ENCODE peak calls at places on chromosomes 7 and 10, in seven cellular contexts. I is CD8-positive, alpha-beta T cell; H is cardiac muscle cell; Y is RWPE1; T is PC-3; Q is neural progenitor cell; M is pancreas. A is an unnamed sample.

GRCh38 chr7:94169682-94170081 is 165.5 kb upstream of the BET1 start:
- DNase-seq in H (peak; percentile 12), T (no peak), Q (no peak), I (no peak), M (no peak), Y (no peak), A (no peak)

GRCh38 chr7:94069154-94069739 is 65.1 kb upstream of the BET1 start:
- DNase-seq in Q (no peak), H (no peak), T (no peak), I (no peak), M (no peak), Y (no peak), A (no peak)

GRCh38 chr7:20804376-20804775 is 17.7 kb upstream of the SP8 start:
- DNase-seq in H (no peak), I (no peak), Y (no peak), M (no peak), Q (no peak), T (no peak), A (no peak)

GRCh38 chr7:149869291-149869650 is 4.5 kb upstream of the ATP6V0E2 start:
- DNase-seq in Y (no peak), Q (no peak), M (no peak), T (no peak), H (no peak), I (no peak), A (no peak)

GRCh38 chr10:108653466-108653865 is 1269.8 kb downstream of the XPNPEP1 start:
- DNase-seq in Q (no peak), I (no peak), Y (no peak), T (no peak), H (no peak), M (no peak), A (no peak)

GRCh38 chr10:43203491-43204393 is 63.1 kb downstream of the RASGEF1A start:
- DNase-seq in H (peak; percentile 19), I (no peak), Y (peak; percentile 38), T (no peak), Q (peak; percentile 65), M (peak; percentile 76), A (no peak)

GRCh38 chr7:149780636-149781419 is 7.4 kb upstream of the ZNF467 start:
- DNase-seq in I (no peak), Q (no peak), Y (no peak), H (no peak), M (peak; percentile 29), T (no peak), A (no peak)

GRCh38 chr10:71431945-71432905 is 35.5 kb downstream of the CDH23 start:
- DNase-seq in M (no peak), I (no peak), Q (peak; percentile 42), T (no peak), H (no peak), Y (no peak), A (no peak)

GRCh38 chr7:14235056-14235455 is 245.6 kb upstream of the ETV1 start:
- DNase-seq in M (no peak), T (no peak), Y (no peak), Q (no peak), H (no peak), I (no peak), A (no peak)

GRCh38 chr10:75984067-75984466 is 552.6 kb downstream of the LRMDA start:
- DNase-seq in I (no peak), T (no peak), Q (no peak), H (no peak), M (no peak), Y (no peak), A (no peak)

GRCh38 chr7:134276951-134277350 is 39.8 kb downstream of the SLC35B4 start:
- DNase-seq in H (peak; percentile 2), T (no peak), Q (no peak), I (no peak), M (no peak), Y (no peak), A (no peak)

GRCh38 chr7:74312418-74313021 is 23.3 kb downstream of the CLIP2 start:
- DNase-seq in M (no peak), Q (no peak), I (no peak), H (no peak), T (peak; percentile 95), Y (peak; percentile 97), A (no peak)

GRCh38 chr7:158572000-158572828 is 15.4 kb downstream of the PTPRN2 start:
- DNase-seq in M (peak; percentile 48), Q (peak; percentile 30), H (no peak), T (no peak), Y (peak; percentile 16), I (no peak), A (no peak)

GRCh38 chr10:93437946-93438795 is 44.0 kb downstream of the MYOF start:
- DNase-seq in Q (peak; percentile 63), Y (no peak), M (no peak), I (no peak), T (no peak), H (no peak), A (no peak)

GRCh38 chr10:28555358-28555757 is 22.4 kb downstream of the WAC start:
- DNase-seq in H (no peak), I (no peak), M (no peak), Q (no peak), Y (no peak), T (no peak), A (no peak)

GRCh38 chr10:117462424-117462792 is 80.1 kb upstream of the EMX2 start:
- DNase-seq in Y (no peak), Q (peak; percentile 35), M (no peak), H (peak; percentile 25), T (no peak), I (no peak), A (no peak)

GRCh38 chr7:100080895-100081534 is 508 bp downstream of the ZNF3 start:
- DNase-seq in H (peak; percentile 34), T (peak; percentile 25), Y (no peak), Q (peak; percentile 56), I (no peak), M (no peak), A (no peak)

GRCh38 chr7:1548438-1548831 is 7.6 kb downstream of the TMEM184A start:
- DNase-seq in H (no peak), M (peak; percentile 35), Y (no peak), Q (no peak), T (no peak), I (no peak), A (no peak)

GRCh38 chr10:69684020-69684980 is 54.3 kb downstream of the FAM241B start:
- DNase-seq in T (peak; percentile 63), Q (no peak), Y (peak; percentile 70), M (peak; percentile 69), H (peak; percentile 29), I (no peak), A (no peak)

GRCh38 chr10:58513189-58514101 is 773 bp downstream of the BICC1 start:
- DNase-seq in I (no peak), Q (peak; percentile 73), T (peak; percentile 71), H (peak; percentile 65), Y (peak; percentile 36), M (peak; percentile 40), A (no peak)

GRCh38 chr7:17584822-17585221 is 286.4 kb downstream of the AHR start:
- DNase-seq in H (no peak), T (peak; percentile 5), Q (no peak), M (no peak), Y (no peak), I (no peak), A (no peak)

GRCh38 chr7:135964254-135964653 is 12.9 kb downstream of the MTPN start:
- DNase-seq in Q (no peak), H (no peak), Y (no peak), T (no peak), I (no peak), M (no peak), A (no peak)

DNA sequence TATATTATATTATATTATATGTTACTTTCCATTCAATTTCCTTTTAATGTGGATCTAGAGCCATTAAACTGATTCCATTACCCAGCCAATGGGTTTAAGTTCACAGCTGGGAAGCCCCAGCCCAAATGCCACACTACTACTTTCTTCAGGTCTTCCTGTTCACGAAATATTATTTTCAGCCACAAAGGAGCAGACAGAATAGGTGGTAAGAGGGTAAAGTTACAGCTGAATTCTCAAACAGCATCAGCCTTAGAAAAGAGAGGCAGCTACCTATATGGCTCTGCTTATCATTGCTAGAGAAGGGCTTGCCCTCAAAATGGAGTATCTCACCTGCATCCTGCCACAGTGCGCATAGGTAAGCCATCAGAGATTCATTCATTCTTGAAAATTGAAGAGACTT is 128.3 kb downstream of the ITGA8 start:
- DNase-seq in H (no peak), I (no peak), T (no peak), Q (no peak), M (no peak), Y (no peak), A (no peak)
- H3K27ac ChIP-seq in H (no peak overlapping the region), I (no peak overlapping the region), T (no peak overlapping the region), Q (no peak overlapping the region), M (no peak overlapping the region), Y (no peak overlapping the region), A (no peak overlapping the region)

GRCh38 chr7:359226-359775 is 69.3 kb downstream of the FOXL3 start:
- DNase-seq in H (no peak), Y (no peak), I (no peak), M (peak; percentile 31), Q (no peak), T (no peak), A (no peak)
- H3K27ac ChIP-seq in H (no peak overlapping the region), Y (peak overlapping the region; percentile 20), I (no peak overlapping the region), M (no peak overlapping the region), Q (no peak overlapping the region), T (no peak overlapping the region), A (no peak overlapping the region)

DNA sequence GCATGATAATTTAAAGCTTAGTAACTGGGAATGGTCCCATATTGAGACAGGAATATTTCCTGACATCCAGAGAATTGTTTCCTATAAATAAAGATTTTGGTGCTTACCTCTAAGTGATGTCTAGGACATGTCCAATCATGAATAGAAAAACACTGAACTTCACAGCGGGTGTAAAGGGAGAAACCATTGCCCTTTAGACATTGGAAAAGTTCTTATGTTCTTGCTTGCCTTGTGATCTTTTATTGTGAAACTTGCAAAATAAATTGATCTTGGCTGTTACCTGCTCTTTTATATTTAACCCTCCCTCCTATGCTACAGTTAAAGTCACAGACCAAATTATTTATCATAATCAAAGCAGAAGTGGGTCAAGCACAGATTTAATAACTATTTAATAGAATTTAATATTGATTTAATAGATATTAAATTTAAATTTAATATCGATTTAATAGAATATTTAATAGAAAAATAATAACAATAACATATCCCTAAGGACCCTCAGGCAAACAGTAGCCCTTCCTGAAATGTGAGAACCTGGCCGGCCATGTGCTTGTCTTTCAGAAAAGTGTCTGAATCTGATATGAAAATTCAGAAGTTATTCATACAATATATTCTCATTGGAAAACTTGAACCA is 47.0 kb upstream of the AKR1C1 start:
- DNase-seq in T (no peak), Q (no peak), H (no peak), M (no peak), I (no peak), Y (no peak), A (no peak)
- H3K27ac ChIP-seq in T (no peak overlapping the region), Q (no peak overlapping the region), H (no peak overlapping the region), M (no peak overlapping the region), I (no peak overlapping the region), Y (no peak overlapping the region), A (no peak overlapping the region)

DNA sequence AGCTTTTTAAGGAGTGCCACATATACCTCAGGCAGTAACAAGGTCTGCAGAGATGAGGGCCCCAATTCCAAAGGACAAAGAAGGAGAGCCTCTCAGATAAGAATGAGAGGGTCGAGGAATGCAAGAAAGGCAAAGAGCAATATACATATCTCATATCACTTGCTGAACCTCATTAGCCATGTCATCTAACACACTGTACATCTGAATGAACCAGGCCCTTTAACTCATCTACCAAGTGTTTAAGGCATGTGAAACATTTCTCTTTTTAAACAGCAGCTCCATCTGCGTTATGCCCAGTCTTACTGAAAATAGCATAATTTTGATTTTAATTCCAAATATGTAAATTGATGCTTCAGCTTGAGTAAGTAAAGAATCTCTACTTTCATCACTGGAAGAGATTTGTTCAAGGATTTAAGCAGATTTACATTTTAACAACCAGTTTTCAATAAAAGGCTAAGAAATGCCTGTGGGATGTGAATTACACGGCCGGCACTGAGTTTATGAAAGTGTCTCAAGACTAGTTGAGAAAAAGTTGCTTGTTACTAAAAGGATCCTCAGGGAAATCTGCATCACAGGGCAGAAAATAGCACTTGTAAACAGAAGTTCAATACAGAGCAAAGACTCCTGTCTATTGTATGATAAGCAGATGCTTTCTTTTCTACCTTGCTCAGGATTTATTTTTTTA is 123.8 kb upstream of the SLC26A5 start:
- DNase-seq in Y (no peak), I (no peak), M (no peak), Q (no peak), H (peak; percentile 56), T (no peak), A (no peak)
- H3K27ac ChIP-seq in Y (no peak overlapping the region), I (no peak overlapping the region), M (no peak overlapping the region), Q (no peak overlapping the region), H (peak overlapping the region; percentile 87), T (no peak overlapping the region), A (no peak overlapping the region)

A was measured in effector memory CD4-positive, alpha-beta T cell.